ENCODE peak calls at places on chromosomes 13 and 19, in seven cellular contexts. One of them, this sample, is unnamed.

GRCh38 chr19:383922-384800 is 24.8 kb downstream of the C2CD4C start:
- DNase-seq in astrocyte: no peak
- DNase-seq in mammary epithelial cell: no peak
- DNase-seq in GM23338: peak; percentile 89
- DNase-seq in fibroblast of lung: no peak
- DNase-seq in hepatocyte: peak; percentile 49
- DNase-seq in PC-9: no peak
- DNase-seq in this sample: peak; percentile 25

GRCh38 chr13:30870049-30870884 is 35.8 kb upstream of the MEDAG start:
- DNase-seq in astrocyte: peak; percentile 100
- DNase-seq in mammary epithelial cell: peak; percentile 86
- DNase-seq in GM23338: peak; percentile 82
- DNase-seq in fibroblast of lung: peak; percentile 99
- DNase-seq in hepatocyte: peak; percentile 82
- DNase-seq in PC-9: peak; percentile 86
- DNase-seq in this sample: peak; percentile 99

GRCh38 chr13:91032104-91032503 is 315.4 kb upstream of the MIR17HG start:
- DNase-seq in astrocyte: no peak
- DNase-seq in mammary epithelial cell: no peak
- DNase-seq in GM23338: no peak
- DNase-seq in fibroblast of lung: no peak
- DNase-seq in hepatocyte: no peak
- DNase-seq in PC-9: no peak
- DNase-seq in this sample: no peak

GRCh38 chr13:46717275-46717674 is 79.7 kb downstream of the ESD start:
- DNase-seq in astrocyte: no peak
- DNase-seq in mammary epithelial cell: no peak
- DNase-seq in GM23338: no peak
- DNase-seq in fibroblast of lung: no peak
- DNase-seq in hepatocyte: no peak
- DNase-seq in PC-9: no peak
- DNase-seq in this sample: no peak

GRCh38 chr19:1318678-1319471 is 33.2 kb downstream of the EFNA2 start:
- DNase-seq in astrocyte: no peak
- DNase-seq in mammary epithelial cell: no peak
- DNase-seq in GM23338: peak; percentile 52
- DNase-seq in fibroblast of lung: peak; percentile 7
- DNase-seq in hepatocyte: no peak
- DNase-seq in PC-9: no peak
- DNase-seq in this sample: no peak

GRCh38 chr13:48600374-48601364 is 53.1 kb upstream of the CYSLTR2 start:
- DNase-seq in astrocyte: peak; percentile 98
- DNase-seq in mammary epithelial cell: peak; percentile 49
- DNase-seq in GM23338: no peak
- DNase-seq in fibroblast of lung: peak; percentile 61
- DNase-seq in hepatocyte: peak; percentile 20
- DNase-seq in PC-9: no peak
- DNase-seq in this sample: peak; percentile 61

GRCh38 chr13:91946498-91947070 is 548.2 kb downstream of the GPC5 start:
- DNase-seq in astrocyte: peak; percentile 2
- DNase-seq in mammary epithelial cell: peak; percentile 0
- DNase-seq in GM23338: peak; percentile 78
- DNase-seq in fibroblast of lung: peak; percentile 54
- DNase-seq in hepatocyte: peak; percentile 57
- DNase-seq in PC-9: no peak
- DNase-seq in this sample: peak; percentile 1

GRCh38 chr13:52968074-52968700 is 60.4 kb upstream of the OLFM4 start:
- DNase-seq in astrocyte: peak; percentile 18
- DNase-seq in mammary epithelial cell: peak; percentile 69
- DNase-seq in GM23338: peak; percentile 98
- DNase-seq in fibroblast of lung: peak; percentile 52
- DNase-seq in hepatocyte: peak; percentile 91
- DNase-seq in PC-9: peak; percentile 67
- DNase-seq in this sample: peak; percentile 82

GRCh38 chr13:28035146-28035782 is 46.8 kb upstream of the URAD start:
- DNase-seq in astrocyte: no peak
- DNase-seq in mammary epithelial cell: peak; percentile 71
- DNase-seq in GM23338: no peak
- DNase-seq in fibroblast of lung: no peak
- DNase-seq in hepatocyte: peak; percentile 61
- DNase-seq in PC-9: no peak
- DNase-seq in this sample: peak; percentile 36

GRCh38 chr19:45442927-45443461 is 19.3 kb upstream of the ERCC1 start:
- DNase-seq in astrocyte: peak; percentile 16
- DNase-seq in mammary epithelial cell: no peak
- DNase-seq in GM23338: peak; percentile 69
- DNase-seq in fibroblast of lung: peak; percentile 41
- DNase-seq in hepatocyte: peak; percentile 63
- DNase-seq in PC-9: peak; percentile 20
- DNase-seq in this sample: peak; percentile 60

GRCh38 chr19:14370169-14370998 is 10.9 kb upstream of the ADGRE5 start:
- DNase-seq in astrocyte: no peak
- DNase-seq in mammary epithelial cell: no peak
- DNase-seq in GM23338: no peak
- DNase-seq in fibroblast of lung: no peak
- DNase-seq in hepatocyte: no peak
- DNase-seq in PC-9: no peak
- DNase-seq in this sample: peak; percentile 32

GRCh38 chr19:45439569-45440258 is 16.0 kb upstream of the ERCC1 start:
- DNase-seq in astrocyte: peak; percentile 53
- DNase-seq in mammary epithelial cell: peak; percentile 63
- DNase-seq in GM23338: peak; percentile 76
- DNase-seq in fibroblast of lung: peak; percentile 78
- DNase-seq in hepatocyte: peak; percentile 91
- DNase-seq in PC-9: peak; percentile 86
- DNase-seq in this sample: peak; percentile 92

GRCh38 chr13:83752141-83752540 is 130.1 kb downstream of the SLITRK1 start:
- DNase-seq in astrocyte: peak; percentile 60
- DNase-seq in mammary epithelial cell: peak; percentile 25
- DNase-seq in GM23338: no peak
- DNase-seq in fibroblast of lung: peak; percentile 5
- DNase-seq in hepatocyte: no peak
- DNase-seq in PC-9: no peak
- DNase-seq in this sample: peak; percentile 44

GRCh38 chr19:17775245-17775927 is 19.6 kb upstream of the B3GNT3 start:
- DNase-seq in astrocyte: no peak
- DNase-seq in mammary epithelial cell: no peak
- DNase-seq in GM23338: peak; percentile 85
- DNase-seq in fibroblast of lung: no peak
- DNase-seq in hepatocyte: peak; percentile 72
- DNase-seq in PC-9: peak; percentile 70
- DNase-seq in this sample: peak; percentile 51

GRCh38 chr13:53473397-53473796 is 444.8 kb downstream of the OLFM4 start:
- DNase-seq in astrocyte: no peak
- DNase-seq in mammary epithelial cell: no peak
- DNase-seq in GM23338: no peak
- DNase-seq in fibroblast of lung: no peak
- DNase-seq in hepatocyte: no peak
- DNase-seq in PC-9: no peak
- DNase-seq in this sample: no peak

GRCh38 chr13:45615501-45616101 is at the start of gene ERICH6B:
- DNase-seq in astrocyte: no peak
- DNase-seq in mammary epithelial cell: no peak
- DNase-seq in GM23338: peak; percentile 91
- DNase-seq in fibroblast of lung: peak; percentile 21
- DNase-seq in hepatocyte: peak; percentile 84
- DNase-seq in PC-9: no peak
- DNase-seq in this sample: no peak

GRCh38 chr19:30719189-30719990 is 347.2 kb downstream of the ZNF536 start:
- DNase-seq in astrocyte: peak; percentile 8
- DNase-seq in mammary epithelial cell: peak; percentile 29
- DNase-seq in GM23338: peak; percentile 68
- DNase-seq in fibroblast of lung: peak; percentile 18
- DNase-seq in hepatocyte: peak; percentile 74
- DNase-seq in PC-9: no peak
- DNase-seq in this sample: peak; percentile 54

DNA sequence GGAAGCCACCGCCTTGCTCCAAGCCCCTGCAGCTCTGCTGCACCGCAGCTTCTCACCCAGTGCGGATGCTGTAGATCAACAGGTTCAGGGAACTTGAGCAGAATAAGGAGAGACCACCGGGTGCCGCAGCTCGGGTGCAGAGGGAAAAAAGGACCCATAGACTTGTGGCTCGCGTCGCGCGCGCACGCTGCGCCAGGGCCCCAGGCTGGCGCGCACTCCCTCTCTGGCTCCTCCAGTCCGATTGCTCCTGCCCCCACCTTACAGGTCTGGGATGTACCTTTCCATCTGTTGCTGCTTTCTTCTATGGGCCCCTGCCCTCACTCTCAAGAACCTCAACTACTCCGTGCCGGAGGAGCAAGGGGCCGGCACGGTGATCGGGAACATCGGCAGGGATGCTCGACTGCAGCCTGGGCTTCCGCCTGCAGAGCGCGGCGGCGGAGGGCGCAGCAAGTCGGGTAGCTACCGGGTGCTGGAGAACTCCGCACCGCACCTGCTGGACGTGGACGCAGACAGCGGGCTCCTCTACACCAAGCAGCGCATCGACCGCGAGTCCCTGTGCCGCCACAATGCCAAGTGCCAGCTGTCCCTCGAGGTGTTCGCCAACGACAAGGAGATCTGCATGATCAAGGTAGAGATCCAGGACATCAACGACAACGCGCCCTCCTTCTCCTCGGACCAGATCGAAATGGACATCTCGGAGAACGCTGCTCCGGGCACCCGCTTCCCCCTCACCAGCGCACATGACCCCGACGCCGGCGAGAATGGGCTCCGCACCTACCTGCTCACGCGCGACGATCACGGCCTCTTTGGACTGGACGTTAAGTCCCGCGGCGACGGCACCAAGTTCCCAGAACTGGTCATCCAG is 964 bp downstream of the PCDH17 start:
- DNase-seq in astrocyte: peak; percentile 36
- DNase-seq in mammary epithelial cell: no peak
- DNase-seq in GM23338: peak; percentile 65
- DNase-seq in fibroblast of lung: peak; percentile 31
- DNase-seq in hepatocyte: peak; percentile 47
- DNase-seq in PC-9: no peak
- DNase-seq in this sample: no peak
- TF ChIP-seq EZH2 in astrocyte: no peak
- TF ChIP-seq EZH2 in mammary epithelial cell: no peak
- TF ChIP-seq EZH2 in GM23338: peak; percentile 79
- TF ChIP-seq EZH2 in fibroblast of lung: no peak
- TF ChIP-seq EZH2 in hepatocyte: peak; percentile 42
- TF ChIP-seq EZH2 in PC-9: no peak
- TF ChIP-seq EZH2 in this sample: peak; percentile 31

DNA sequence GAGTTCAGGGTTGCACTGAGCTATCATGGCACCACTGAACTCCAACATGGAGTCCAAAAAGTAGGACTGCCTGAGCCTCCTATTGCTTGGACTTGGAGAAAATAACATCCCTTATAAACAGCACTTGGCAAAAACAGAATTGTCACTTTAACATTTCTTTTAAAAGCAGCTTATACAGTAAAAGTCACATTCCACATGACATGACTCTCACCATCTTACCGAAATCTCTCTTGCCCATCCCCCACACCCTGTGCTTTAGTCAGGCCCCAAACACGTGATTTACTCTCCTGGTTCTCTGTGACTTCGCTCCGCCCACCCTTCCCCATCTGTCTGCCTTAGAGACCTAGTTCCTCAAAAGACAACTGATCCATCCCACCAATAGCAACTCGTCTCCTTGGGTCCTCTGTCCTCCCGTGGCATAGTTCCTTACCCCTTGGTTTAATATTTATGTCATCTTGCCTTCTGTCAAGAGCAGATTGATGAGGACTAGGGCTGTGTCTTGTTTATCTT is 4.6 kb downstream of the SAFB start:
- DNase-seq in astrocyte: peak; percentile 26
- DNase-seq in mammary epithelial cell: no peak
- DNase-seq in GM23338: peak; percentile 38
- DNase-seq in fibroblast of lung: peak; percentile 34
- DNase-seq in hepatocyte: no peak
- DNase-seq in PC-9: no peak
- DNase-seq in this sample: peak; percentile 68
- H3K4me1 ChIP-seq in astrocyte: peaks cover 28% of the 10 kb centered on the region
- H3K4me1 ChIP-seq in mammary epithelial cell: peaks cover 17% of the 10 kb centered on the region
- H3K4me1 ChIP-seq in GM23338: peaks cover 14% of the 10 kb centered on the region
- H3K4me1 ChIP-seq in fibroblast of lung: peaks cover 23% of the 10 kb centered on the region
- H3K4me1 ChIP-seq in hepatocyte: peaks cover 25% of the 10 kb centered on the region
- H3K4me1 ChIP-seq in PC-9: peaks cover 10% of the 10 kb centered on the region
- H3K4me1 ChIP-seq in this sample: peaks cover 42% of the 10 kb centered on the region

GRCh38 chr19:19539738-19540703 is 2.0 kb downstream of the CILP2 start:
- DNase-seq in astrocyte: peak; percentile 35
- DNase-seq in mammary epithelial cell: peak; percentile 25
- DNase-seq in GM23338: peak; percentile 98
- DNase-seq in fibroblast of lung: peak; percentile 71
- DNase-seq in hepatocyte: peak; percentile 53
- DNase-seq in PC-9: peak; percentile 49
- DNase-seq in this sample: peak; percentile 77

GRCh38 chr19:19540707-19541515 is 2.8 kb downstream of the CILP2 start:
- DNase-seq in astrocyte: no peak
- DNase-seq in mammary epithelial cell: peak; percentile 57
- DNase-seq in GM23338: peak; percentile 99
- DNase-seq in fibroblast of lung: peak; percentile 24
- DNase-seq in hepatocyte: peak; percentile 64
- DNase-seq in PC-9: peak; percentile 86
- DNase-seq in this sample: peak; percentile 65

GRCh38 chr19:19537321-19538048 is 580 bp upstream of the CILP2 start:
- DNase-seq in astrocyte: no peak
- DNase-seq in mammary epithelial cell: no peak
- DNase-seq in GM23338: peak; percentile 64
- DNase-seq in fibroblast of lung: no peak
- DNase-seq in hepatocyte: no peak
- DNase-seq in PC-9: no peak
- DNase-seq in this sample: peak; percentile 62

GRCh38 chr19:19538077-19538764 is at the start of gene CILP2:
- DNase-seq in astrocyte: no peak
- DNase-seq in mammary epithelial cell: no peak
- DNase-seq in GM23338: peak; percentile 89
- DNase-seq in fibroblast of lung: no peak
- DNase-seq in hepatocyte: peak; percentile 77
- DNase-seq in PC-9: peak; percentile 56
- DNase-seq in this sample: peak; percentile 53

DNA sequence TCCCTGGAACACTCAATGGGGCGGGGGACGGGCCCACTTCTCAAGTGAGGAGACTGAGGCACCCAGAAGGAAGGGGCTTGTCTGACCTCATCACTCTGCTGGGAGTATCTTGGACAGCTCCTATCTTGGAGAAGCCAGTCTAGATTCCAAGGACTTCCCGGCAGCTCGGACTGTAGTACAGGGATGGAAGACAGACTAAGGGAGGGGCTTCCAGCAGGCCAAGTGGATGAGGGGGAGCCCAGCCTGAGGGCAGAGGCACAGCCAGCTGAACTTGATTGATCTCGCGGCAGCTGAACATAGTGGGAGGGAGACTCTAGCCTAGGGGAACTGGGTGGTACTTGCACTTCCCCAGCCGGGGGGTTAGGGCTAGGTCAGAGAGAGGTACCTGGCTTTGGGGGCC is 702 bp downstream of the CILP2 start:
- DNase-seq in astrocyte: no peak
- DNase-seq in mammary epithelial cell: no peak
- DNase-seq in GM23338: peak; percentile 40
- DNase-seq in fibroblast of lung: no peak
- DNase-seq in hepatocyte: no peak
- DNase-seq in PC-9: no peak
- DNase-seq in this sample: peak; percentile 24
- TF ChIP-seq EZH2 in astrocyte: no peak
- TF ChIP-seq EZH2 in mammary epithelial cell: no peak
- TF ChIP-seq EZH2 in GM23338: no peak
- TF ChIP-seq EZH2 in fibroblast of lung: no peak
- TF ChIP-seq EZH2 in hepatocyte: no peak
- TF ChIP-seq EZH2 in PC-9: no peak
- TF ChIP-seq EZH2 in this sample: no peak

GRCh38 chr13:110300090-110300815 is 6.7 kb downstream of the COL4A1 start:
- DNase-seq in astrocyte: no peak
- DNase-seq in mammary epithelial cell: no peak
- DNase-seq in GM23338: no peak
- DNase-seq in fibroblast of lung: peak; percentile 67
- DNase-seq in hepatocyte: no peak
- DNase-seq in PC-9: no peak
- DNase-seq in this sample: no peak
- H3K4me1 ChIP-seq in astrocyte: peaks cover 47% of the 10 kb centered on the region
- H3K4me1 ChIP-seq in mammary epithelial cell: peaks cover 11% of the 10 kb centered on the region
- H3K4me1 ChIP-seq in GM23338: peaks cover 36% of the 10 kb centered on the region
- H3K4me1 ChIP-seq in fibroblast of lung: peaks cover 37% of the 10 kb centered on the region
- H3K4me1 ChIP-seq in hepatocyte: peaks cover 25% of the 10 kb centered on the region
- H3K4me1 ChIP-seq in PC-9: peaks cover 18% of the 10 kb centered on the region
- H3K4me1 ChIP-seq in this sample: peaks cover 36% of the 10 kb centered on the region

This sample was measured in GM23248.